ENCODE peak calls at places on chromosomes 7 and 10, in nine cellular contexts. D, F, P, Q, G, I, M, R and N are unnamed samples.

GRCh38 chr7:22989646-22990587 is 24.0 kb downstream of the HYCC1 start:
- DNase-seq in F (no peak), I (peak; percentile 43), R (no peak), G (no peak), Q (no peak), M (no peak), D (no peak), P (no peak), N (peak; percentile 51)

GRCh38 chr7:130793855-130794618 is 60.0 kb upstream of the KLF14 start:
- DNase-seq in F (no peak), I (peak; percentile 66), P (no peak), R (no peak), M (no peak), D (peak; percentile 13), Q (no peak), G (no peak), N (peak; percentile 33)

GRCh38 chr10:97771055-97771811 is 566 bp downstream of the SFRP5 start:
- DNase-seq in I (peak; percentile 53), P (no peak), F (peak; percentile 64), Q (peak; percentile 45), G (no peak), R (no peak), D (no peak), M (no peak), N (peak; percentile 26)

GRCh38 chr7:2452074-2452507 is 24.1 kb downstream of the GRIFIN start:
- DNase-seq in M (no peak), P (no peak), I (no peak), Q (peak; percentile 28), D (no peak), F (no peak), G (peak; percentile 77), R (no peak), N (no peak)

GRCh38 chr7:100195222-100195621 is 17.5 kb downstream of the STAG3 start:
- DNase-seq in D (no peak), Q (no peak), M (no peak), G (no peak), F (no peak), R (no peak), I (no peak), P (no peak), N (no peak)

GRCh38 chr10:113056468-113057021 is 106.5 kb downstream of the TCF7L2 start:
- DNase-seq in D (no peak), Q (peak; percentile 41), I (peak; percentile 89), F (no peak), M (no peak), G (no peak), P (no peak), R (no peak), N (peak; percentile 89)

GRCh38 chr7:125934539-125934938 is 1004.9 kb upstream of the POT1 start:
- DNase-seq in G (no peak), R (no peak), M (no peak), P (no peak), D (no peak), I (no peak), F (no peak), Q (peak; percentile 60), N (no peak)

GRCh38 chr7:100785878-100786277 is 41.4 kb downstream of the EPHB4 start:
- DNase-seq in I (no peak), D (no peak), Q (no peak), P (no peak), R (no peak), F (no peak), G (no peak), M (no peak), N (no peak)

GRCh38 chr10:132685121-132685891 is 100.6 kb downstream of the NKX6-2 start:
- DNase-seq in R (peak; percentile 73), F (no peak), I (peak; percentile 37), M (no peak), G (peak; percentile 78), P (no peak), Q (peak; percentile 77), D (peak; percentile 88), N (peak; percentile 56)

GRCh38 chr7:110204527-110204926 is 886.4 kb upstream of the LRRN3 start:
- DNase-seq in R (no peak), Q (peak; percentile 32), P (no peak), D (no peak), G (no peak), M (no peak), I (no peak), F (peak; percentile 28), N (no peak)

GRCh38 chr10:95290801-95291633 is at the start of gene PDLIM1:
- DNase-seq in F (peak; percentile 80), Q (peak; percentile 93), D (no peak), R (no peak), I (peak; percentile 87), M (no peak), P (peak; percentile 28), G (peak; percentile 94), N (peak; percentile 16)

GRCh38 chr10:95291634-95292039 is 834 bp upstream of the PDLIM1 start:
- DNase-seq in F (no peak), I (no peak), M (no peak), G (no peak), P (no peak), Q (no peak), R (no peak), D (no peak), N (no peak)

GRCh38 chr10:95290446-95290800 is 380 bp downstream of the PDLIM1 start:
- DNase-seq in M (no peak), P (no peak), I (peak; percentile 54), R (no peak), Q (peak; percentile 50), G (no peak), D (no peak), F (peak; percentile 47), N (no peak)

GRCh38 chr10:95289003-95289920 is 1.5 kb downstream of the PDLIM1 start:
- DNase-seq in D (no peak), Q (peak; percentile 56), G (no peak), R (no peak), I (peak; percentile 61), P (no peak), M (no peak), F (no peak), N (no peak)

DNA sequence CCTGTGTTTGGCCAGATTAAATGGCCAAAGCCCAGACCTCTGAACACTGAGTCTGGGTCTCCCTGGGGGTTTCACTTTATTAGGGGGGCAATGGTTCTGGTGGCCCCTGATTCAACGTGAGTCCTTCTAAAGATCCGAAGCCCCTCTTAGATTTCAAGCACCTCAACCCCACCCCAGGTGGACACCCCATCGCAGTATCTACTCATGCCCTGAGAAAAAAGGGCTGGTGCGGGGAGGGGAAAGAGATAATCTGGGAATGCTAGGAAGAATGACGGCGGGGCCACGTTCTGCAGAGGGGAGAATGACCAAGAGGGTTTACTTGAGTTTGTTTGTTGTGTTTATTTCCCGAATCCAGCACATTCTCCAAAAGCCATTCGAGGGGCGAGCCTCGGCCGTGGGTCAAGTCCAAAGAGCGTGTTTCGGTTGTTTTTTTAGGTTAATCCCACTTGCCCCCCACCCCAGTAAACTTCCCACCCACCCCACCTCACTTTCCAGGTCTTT is 832 bp downstream of the PDLIM1 start:
- DNase-seq in I (peak; percentile 52), F (no peak), D (no peak), P (no peak), G (no peak), M (no peak), R (no peak), Q (no peak), N (no peak)
- H3K27ac ChIP-seq in I (no peak overlapping the region), F (no peak overlapping the region), D (no peak overlapping the region), P (no peak overlapping the region), G (peak overlapping the region; percentile 11), M (no peak overlapping the region), R (peak overlapping the region; percentile 86), Q (peak overlapping the region; percentile 92), N (peak overlapping the region; percentile 63)

GRCh38 chr7:116505278-116505677 is 5.7 kb downstream of the CAV2 start:
- DNase-seq in D (no peak), M (no peak), G (no peak), I (no peak), R (no peak), F (no peak), P (no peak), Q (no peak), N (no peak)

GRCh38 chr7:116503835-116504234 is 4.3 kb downstream of the CAV2 start:
- DNase-seq in F (no peak), I (no peak), M (no peak), G (no peak), P (no peak), Q (no peak), D (no peak), R (no peak), N (no peak)

GRCh38 chr7:116500071-116500853 is 724 bp downstream of the CAV2 start:
- DNase-seq in G (no peak), D (no peak), P (no peak), F (peak; percentile 26), M (no peak), I (peak; percentile 69), R (no peak), Q (peak; percentile 42), N (peak; percentile 75)

GRCh38 chr7:116501425-116502167 is 2.1 kb downstream of the CAV2 start:
- DNase-seq in G (no peak), R (no peak), I (peak; percentile 31), M (no peak), F (peak; percentile 43), Q (peak; percentile 35), D (no peak), P (no peak), N (peak; percentile 64)

DNA sequence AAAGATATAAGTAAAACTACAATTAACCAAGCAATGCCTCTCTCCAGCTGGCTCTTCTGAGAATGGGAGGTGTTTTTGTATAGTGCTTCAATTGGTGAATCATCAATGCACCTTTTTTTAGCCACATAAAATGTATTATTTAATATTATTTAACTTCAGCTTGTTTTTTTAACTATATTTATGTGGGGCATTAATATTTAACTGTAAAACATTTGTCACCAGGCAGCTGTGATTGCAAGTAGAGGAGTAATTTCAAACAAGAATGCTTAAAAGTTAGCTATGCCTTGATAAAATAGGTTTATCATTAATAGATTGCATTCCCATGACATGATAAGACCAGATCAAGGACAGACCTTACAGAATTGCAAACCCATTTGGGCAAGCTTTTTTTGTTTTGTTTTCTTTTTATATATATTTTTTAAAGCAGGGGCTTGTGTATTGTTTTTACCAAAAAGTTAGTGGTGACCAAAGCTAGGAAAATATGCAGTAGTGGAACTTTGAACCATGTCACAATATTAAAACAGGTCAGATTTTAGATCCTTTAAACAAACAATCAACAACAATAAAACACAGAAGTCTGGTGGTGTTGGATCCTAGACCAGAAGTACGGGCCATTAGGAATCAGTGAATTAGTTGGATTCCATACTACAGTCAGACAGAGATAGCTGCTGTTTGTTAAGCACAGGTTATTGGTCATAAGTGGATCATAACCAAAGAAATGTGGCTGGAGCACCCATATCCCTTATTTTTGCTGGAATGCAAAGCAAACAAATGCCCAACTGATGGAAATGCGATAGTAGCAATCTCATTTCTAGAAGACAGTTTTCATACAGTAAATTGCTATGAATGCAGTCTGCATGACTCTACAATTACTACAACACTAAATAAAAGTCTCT is 2.9 kb downstream of the CAV2 start:
- DNase-seq in Q (no peak), R (no peak), F (no peak), G (no peak), P (no peak), M (no peak), I (no peak), D (no peak), N (no peak)
- H3K27ac ChIP-seq in Q (peak overlapping the region; percentile 78), R (peak overlapping the region; percentile 100), F (no peak overlapping the region), G (no peak overlapping the region), P (peak overlapping the region; percentile 71), M (no peak overlapping the region), I (peak overlapping the region; percentile 3), D (no peak overlapping the region), N (no peak overlapping the region)

GRCh38 chr10:13727574-13727973 is 140.8 kb downstream of the PRPF18 start:
- DNase-seq in Q (no peak), G (no peak), F (no peak), M (no peak), R (no peak), D (no peak), I (no peak), P (no peak), N (no peak)
- H3K27ac ChIP-seq in Q (no peak overlapping the region), G (no peak overlapping the region), F (no peak overlapping the region), M (no peak overlapping the region), R (no peak overlapping the region), D (no peak overlapping the region), I (no peak overlapping the region), P (no peak overlapping the region), N (no peak overlapping the region)

GRCh38 chr10:32988604-32989003 is 30.6 kb upstream of the ITGB1 start:
- DNase-seq in M (no peak), R (no peak), G (no peak), P (no peak), I (no peak), F (no peak), Q (no peak), D (no peak), N (no peak)
- H3K27ac ChIP-seq in M (no peak overlapping the region), R (peak overlapping the region; percentile 100), G (no peak overlapping the region), P (no peak overlapping the region), I (no peak overlapping the region), F (no peak overlapping the region), Q (no peak overlapping the region), D (no peak overlapping the region), N (no peak overlapping the region)